ENCODE peak calls at places on chromosome 3, in six cellular contexts. Y, U, V, G, J and X are unnamed samples.

GRCh38 chr3:16761576-16761975 is 123.2 kb upstream of the PLCL2 start:
- DNase-seq in Y (no peak), U (no peak), V (no peak), G (no peak), J (peak; percentile 15), X (no peak)

GRCh38 chr3:157447026-157447694 is 10.5 kb downstream of the PTX3 start:
- DNase-seq in Y (no peak), U (no peak), V (no peak), G (no peak), J (peak; percentile 48), X (no peak)

GRCh38 chr3:152729906-152730305 is 105.0 kb upstream of the P2RY1 start:
- DNase-seq in Y (no peak), U (no peak), V (no peak), G (no peak), J (no peak), X (no peak)

GRCh38 chr3:159620281-159620680 is 368.4 kb upstream of the IL12A start:
- DNase-seq in Y (no peak), U (no peak), V (no peak), G (no peak), J (peak; percentile 16), X (no peak)

GRCh38 chr3:58683001-58683845 is 16.6 kb upstream of the FAM3D start:
- DNase-seq in Y (no peak), U (no peak), V (no peak), G (no peak), J (peak; percentile 92), X (no peak)

GRCh38 chr3:150746791-150747590 is 16.0 kb downstream of the SIAH2 start:
- DNase-seq in Y (no peak), U (no peak), V (no peak), G (no peak), J (no peak), X (no peak)

GRCh38 chr3:9251055-9251786 is 1.8 kb upstream of the SRGAP3 start:
- DNase-seq in Y (no peak), U (no peak), V (no peak), G (no peak), J (peak; percentile 29), X (no peak)

GRCh38 chr3:114378760-114379159 is 84.9 kb downstream of the TIGIT start:
- DNase-seq in Y (no peak), U (no peak), V (no peak), G (no peak), J (no peak), X (no peak)

GRCh38 chr3:85476891-85477495 is 518.2 kb downstream of the CADM2 start:
- DNase-seq in Y (no peak), U (no peak), V (peak; percentile 2), G (no peak), J (no peak), X (no peak)